ENCODE peak calls at places on chromosomes 12 and 14, in four cellular contexts. U, F, H and Y are unnamed samples.

GRCh38 chr12:52171950-52172512 is 19.8 kb downstream of the KRT80 start:
- DNase-seq in U (no peak), F (no peak), H (peak), Y (peak)

GRCh38 chr12:24780969-24781368 is 167.9 kb downstream of the BCAT1 start:
- DNase-seq in U (no peak), F (no peak), H (no peak), Y (no peak)

GRCh38 chr12:47612953-47613352 is 92.9 kb downstream of the RPAP3 start:
- DNase-seq in U (no peak), F (no peak), H (no peak), Y (no peak)

GRCh38 chr14:65604946-65605345 is 192.4 kb downstream of the FUT8 start:
- DNase-seq in U (no peak), F (no peak), H (no peak), Y (no peak)

GRCh38 chr12:107145397-107145796 is 52.0 kb upstream of the CRY1 start:
- DNase-seq in U (no peak), F (no peak), H (no peak), Y (no peak)

GRCh38 chr14:58100735-58101368 is 51.2 kb downstream of the ARMH4 start:
- DNase-seq in U (no peak), F (no peak), H (no peak), Y (no peak)

GRCh38 chr14:45381091-45381490 is 128.1 kb upstream of the MIS18BP1 start:
- DNase-seq in U (no peak), F (no peak), H (no peak), Y (no peak)

GRCh38 chr14:54129850-54130640 is 173.4 kb upstream of the BMP4 start:
- DNase-seq in U (no peak), F (no peak), H (no peak), Y (no peak)

GRCh38 chr12:105444050-105444808 is 113.7 kb downstream of the C12orf75 start:
- DNase-seq in U (no peak), F (no peak), H (no peak), Y (no peak)

GRCh38 chr14:102504302-102504950 is 5.2 kb downstream of the ANKRD9 start:
- DNase-seq in U (peak), F (no peak), H (no peak), Y (no peak)

GRCh38 chr14:63677891-63678379 is 36.3 kb upstream of the WDR89 start:
- DNase-seq in U (no peak), F (no peak), H (no peak), Y (no peak)

GRCh38 chr12:71005166-71005565 is 84.6 kb upstream of the PTPRR start:
- DNase-seq in U (no peak), F (no peak), H (no peak), Y (no peak)

GRCh38 chr12:121578230-121579189 is 2.3 kb downstream of the KDM2B start:
- DNase-seq in U (no peak), F (no peak), H (no peak), Y (peak)

GRCh38 chr12:121575051-121575450 is 5.8 kb downstream of the KDM2B start:
- DNase-seq in U (no peak), F (no peak), H (no peak), Y (no peak)

GRCh38 chr12:121577443-121578180 is 3.2 kb downstream of the KDM2B start:
- DNase-seq in U (no peak), F (no peak), H (no peak), Y (no peak)

GRCh38 chr12:121575952-121576615 is 4.7 kb downstream of the KDM2B start:
- DNase-seq in U (no peak), F (no peak), H (no peak), Y (no peak)

GRCh38 chr12:121576851-121577391 is 3.9 kb downstream of the KDM2B start:
- DNase-seq in U (no peak), F (no peak), H (peak), Y (peak)
- TF ChIP-seq NR2C2 in U (no peak), F (no peak), H (no peak), Y (no peak)

GRCh38 chr14:101017806-101018560 is 114.5 kb upstream of the RTL1 start:
- DNase-seq in U (no peak), F (no peak), H (no peak), Y (no peak)
- TF ChIP-seq NR2C2 in U (no peak), F (no peak), H (no peak), Y (no peak)

DNA sequence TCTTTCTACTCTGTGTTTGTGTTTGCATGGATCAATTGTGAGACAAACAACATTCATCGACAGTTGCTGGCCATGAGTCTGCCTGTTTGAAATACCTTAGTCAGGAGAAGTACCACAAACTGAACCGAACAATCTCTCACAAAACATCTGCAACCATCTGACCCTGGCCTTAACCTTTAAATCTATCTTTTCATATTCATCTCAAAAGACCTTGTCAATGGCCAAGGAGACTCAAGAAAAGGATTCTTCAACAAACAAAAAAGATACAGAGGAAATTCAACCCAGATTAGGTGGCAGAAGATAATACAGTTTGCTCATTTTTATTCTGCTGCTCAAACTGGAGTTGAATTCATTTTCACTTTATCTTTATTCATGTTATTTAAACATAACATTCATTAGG is 152.2 kb upstream of the OTX2 start:
- DNase-seq in U (no peak), F (no peak), H (no peak), Y (no peak)
- TF ChIP-seq NR2C2 in U (no peak), F (no peak), H (no peak), Y (no peak)

GRCh38 chr14:95491936-95492608 is 24.4 kb downstream of the SYNE3 start:
- DNase-seq in U (no peak), F (no peak), H (no peak), Y (no peak)

GRCh38 chr14:95488376-95489162 is 27.9 kb downstream of the SYNE3 start:
- DNase-seq in U (no peak), F (no peak), H (no peak), Y (no peak)

GRCh38 chr14:95489163-95489887 is 27.1 kb downstream of the SYNE3 start:
- DNase-seq in U (no peak), F (no peak), H (peak), Y (no peak)

GRCh38 chr14:95490127-95490526 is 26.3 kb downstream of the SYNE3 start:
- DNase-seq in U (no peak), F (no peak), H (no peak), Y (no peak)

GRCh38 chr14:95490727-95491451 is 25.6 kb downstream of the SYNE3 start:
- DNase-seq in U (no peak), F (no peak), H (no peak), Y (no peak)
- TF ChIP-seq NR2C2 in U (no peak), F (no peak), H (no peak), Y (no peak)

GRCh38 chr14:100058777-100059432 is 6.3 kb upstream of the EVL start:
- DNase-seq in U (no peak), F (no peak), H (no peak), Y (no peak)
- TF ChIP-seq NR2C2 in U (no peak), F (no peak), H (no peak), Y (no peak)